ENCODE peak calls at places on chromosomes 3 and 15, in seven cellular contexts. F, W, A, H, L, D and B are unnamed samples.

GRCh38 chr15:34837246-34838016 is 42.1 kb upstream of the ACTC1 start:
- DNase-seq in F (peak; percentile 68), W (no peak), A (peak; percentile 86), H (no peak), L (peak; percentile 89), D (no peak), B (peak; percentile 95)

GRCh38 chr3:31008986-31009385 is 114.5 kb upstream of the GADL1 start:
- DNase-seq in F (no peak), W (no peak), A (peak; percentile 19), H (no peak), L (no peak), D (no peak), B (peak; percentile 24)

GRCh38 chr15:35746121-35746520 is 200.2 kb upstream of the DPH6 start:
- DNase-seq in F (no peak), W (no peak), A (peak; percentile 42), H (no peak), L (no peak), D (no peak), B (peak; percentile 71)

GRCh38 chr15:91021516-91022074 is 799 bp downstream of the VPS33B start:
- DNase-seq in F (no peak), W (no peak), A (peak; percentile 41), H (no peak), L (peak; percentile 38), D (no peak), B (peak; percentile 33)

GRCh38 chr15:62719316-62719715 is 323.2 kb upstream of the TPM1 start:
- DNase-seq in F (no peak), W (no peak), A (peak; percentile 47), H (no peak), L (no peak), D (no peak), B (no peak)

GRCh38 chr15:87200149-87200548 is 1056.4 kb downstream of the NTRK3 start:
- DNase-seq in F (no peak), W (no peak), A (no peak), H (no peak), L (no peak), D (no peak), B (no peak)

GRCh38 chr3:117788086-117788485 is 1078.5 kb downstream of the TUSC7 start:
- DNase-seq in F (peak; percentile 52), W (no peak), A (peak; percentile 94), H (no peak), L (peak; percentile 67), D (no peak), B (peak; percentile 62)

GRCh38 chr3:165800970-165801369 is 36.3 kb downstream of the BCHE start:
- DNase-seq in F (no peak), W (no peak), A (no peak), H (no peak), L (no peak), D (no peak), B (no peak)

GRCh38 chr15:52780172-52780980 is 9.8 kb downstream of the ONECUT1 start:
- DNase-seq in F (no peak), W (peak; percentile 81), A (peak; percentile 82), H (no peak), L (peak; percentile 42), D (peak; percentile 70), B (peak; percentile 42)

GRCh38 chr3:52005571-52005986 is 9.9 kb upstream of the RPL29 start:
- DNase-seq in F (peak; percentile 42), W (no peak), A (peak; percentile 84), H (no peak), L (no peak), D (no peak), B (peak; percentile 60)

GRCh38 chr3:165653130-165653778 is 184.0 kb downstream of the BCHE start:
- DNase-seq in F (no peak), W (no peak), A (no peak), H (no peak), L (no peak), D (no peak), B (no peak)

GRCh38 chr15:66196565-66196964 is 57.0 kb downstream of the MEGF11 start:
- DNase-seq in F (no peak), W (no peak), A (no peak), H (no peak), L (peak; percentile 6), D (no peak), B (peak; percentile 18)

GRCh38 chr15:36332301-36332700 is 247.1 kb upstream of the CDIN1 start:
- DNase-seq in F (no peak), W (no peak), A (peak; percentile 73), H (no peak), L (no peak), D (no peak), B (no peak)

GRCh38 chr15:78840661-78841060 is 29.4 kb upstream of the ADAMTS7 start:
- DNase-seq in F (no peak), W (no peak), A (no peak), H (no peak), L (no peak), D (peak; percentile 18), B (no peak)

GRCh38 chr15:34337557-34338306 is at the start of gene SLC12A6:
- DNase-seq in F (peak; percentile 82), W (peak; percentile 86), A (peak; percentile 99), H (peak; percentile 82), L (peak; percentile 92), D (peak; percentile 93), B (peak; percentile 91)

GRCh38 chr3:14143826-14144225 is 19.0 kb downstream of the TMEM43 start:
- DNase-seq in F (peak; percentile 83), W (no peak), A (peak; percentile 94), H (no peak), L (peak; percentile 89), D (no peak), B (peak; percentile 91)

GRCh38 chr3:8784676-8785435 is 15.4 kb upstream of the OXTR start:
- DNase-seq in F (no peak), W (no peak), A (no peak), H (no peak), L (no peak), D (no peak), B (no peak)

GRCh38 chr3:138803006-138803653 is 31.6 kb downstream of the PIK3CB start:
- DNase-seq in F (no peak), W (no peak), A (no peak), H (no peak), L (no peak), D (no peak), B (no peak)

GRCh38 chr15:76903251-76903681 is 1.9 kb downstream of the SCAPER start:
- DNase-seq in F (peak; percentile 26), W (no peak), A (peak; percentile 52), H (no peak), L (peak; percentile 25), D (no peak), B (peak; percentile 35)

GRCh38 chr3:67601919-67602608 is 52.3 kb downstream of the SUCLG2 start:
- DNase-seq in F (no peak), W (no peak), A (no peak), H (no peak), L (no peak), D (no peak), B (no peak)

GRCh38 chr3:129794319-129795201 is 99.0 kb downstream of the TMCC1 start:
- DNase-seq in F (no peak), W (peak; percentile 2), A (no peak), H (no peak), L (peak; percentile 70), D (peak; percentile 14), B (peak; percentile 75)

GRCh38 chr3:144989756-144990155 is 1018.1 kb downstream of the DIPK2A start:
- DNase-seq in F (no peak), W (no peak), A (peak; percentile 79), H (no peak), L (no peak), D (no peak), B (no peak)

GRCh38 chr3:191148131-191148530 is 50.9 kb upstream of the OSTN start:
- DNase-seq in F (no peak), W (no peak), A (peak; percentile 12), H (no peak), L (no peak), D (no peak), B (no peak)

GRCh38 chr3:143825513-143825912 is 22.8 kb downstream of the SLC9A9 start:
- DNase-seq in F (no peak), W (no peak), A (no peak), H (no peak), L (no peak), D (no peak), B (no peak)

GRCh38 chr3:23647706-23648258 is 158.0 kb upstream of the UBE2E1 start:
- DNase-seq in F (no peak), W (no peak), A (no peak), H (no peak), L (no peak), D (no peak), B (no peak)